ENCODE peak calls at places on chromosomes 13 and 19, in four cellular contexts. X, R, Q and O are unnamed samples.

GRCh38 chr13:97310809-97311436 is 88.8 kb downstream of the MBNL2 start:
- DNase-seq in R (no peak), Q (no peak), X (no peak), O (no peak)

GRCh38 chr19:501646-502045 is 5.4 kb downstream of the MADCAM1 start:
- DNase-seq in R (peak; percentile 76), Q (no peak), X (no peak), O (no peak)

GRCh38 chr19:33280351-33280921 is 21.9 kb downstream of the CEBPA start:
- DNase-seq in Q (no peak), X (no peak), R (no peak), O (no peak)

GRCh38 chr13:31246918-31247317 is 47.1 kb downstream of the B3GLCT start:
- DNase-seq in R (no peak), Q (peak; percentile 23), X (no peak), O (no peak)

GRCh38 chr13:48945626-48946025 is 30.1 kb upstream of the FNDC3A start:
- DNase-seq in R (no peak), Q (no peak), X (no peak), O (no peak)

GRCh38 chr13:41608779-41609178 is 151.4 kb downstream of the RGCC start:
- DNase-seq in X (no peak), R (no peak), Q (no peak), O (no peak)

GRCh38 chr13:27035892-27036235 is 135.7 kb downstream of the USP12 start:
- DNase-seq in R (no peak), X (no peak), Q (peak; percentile 76), O (no peak)

GRCh38 chr19:19315444-19315843 is 4.9 kb downstream of the SUGP1 start:
- DNase-seq in R (no peak), X (no peak), Q (no peak), O (no peak)

GRCh38 chr13:101140936-101141335 is 275.4 kb downstream of the NALCN start:
- DNase-seq in Q (no peak), R (no peak), X (no peak), O (no peak)

GRCh38 chr13:56909896-56910600 is 230.7 kb upstream of the PRR20A start:
- DNase-seq in X (no peak), Q (no peak), R (peak; percentile 49), O (no peak)

GRCh38 chr13:49098198-49098597 is 121.9 kb upstream of the MLNR start:
- DNase-seq in R (no peak), Q (peak; percentile 75), X (peak; percentile 59), O (peak; percentile 94)

GRCh38 chr19:45823182-45823581 is 8.1 kb upstream of the RSPH6A start:
- DNase-seq in R (peak; percentile 67), X (no peak), Q (no peak), O (no peak)

GRCh38 chr19:48121909-48122371 is 11.3 kb upstream of the PLA2G4C start:
- DNase-seq in Q (peak; percentile 65), R (no peak), X (no peak), O (peak; percentile 47)

GRCh38 chr19:6705931-6706632 is 14.4 kb downstream of the C3 start:
- DNase-seq in R (no peak), Q (no peak), X (no peak), O (no peak)

GRCh38 chr13:21074601-21075302 is 13.4 kb upstream of the LATS2 start:
- DNase-seq in Q (no peak), X (no peak), R (no peak), O (no peak)

GRCh38 chr13:32881792-32882175 is 134.4 kb upstream of the KL start:
- DNase-seq in R (no peak), X (no peak), Q (peak; percentile 54), O (no peak)

GRCh38 chr13:85379433-85379832 is 419.8 kb downstream of the SLITRK6 start:
- DNase-seq in X (no peak), Q (no peak), R (no peak), O (no peak)

GRCh38 chr19:46850228-46851203 is at the start of gene AP2S1:
- DNase-seq in X (peak; percentile 99), Q (peak; percentile 97), R (peak; percentile 94), O (peak; percentile 98)

GRCh38 chr19:35262101-35262761 is 6.5 kb upstream of the USF2 start:
- DNase-seq in R (peak; percentile 67), Q (no peak), X (no peak), O (no peak)

GRCh38 chr13:53200498-53201453 is 172.2 kb downstream of the OLFM4 start:
- DNase-seq in Q (no peak), X (no peak), R (peak; percentile 91), O (no peak)

GRCh38 chr13:111947876-111948275 is 119.1 kb upstream of the SOX1 start:
- DNase-seq in Q (no peak), R (no peak), X (no peak), O (no peak)

GRCh38 chr13:93847162-93847561 is 620.6 kb downstream of the GPC6 start:
- DNase-seq in X (peak; percentile 41), R (no peak), Q (peak; percentile 80), O (peak; percentile 16)

GRCh38 chr19:33781996-33782395 is 14.7 kb upstream of the KCTD15 start:
- DNase-seq in R (peak; percentile 15), X (no peak), Q (peak; percentile 33), O (no peak)

GRCh38 chr19:30535011-30535410 is 162.8 kb downstream of the ZNF536 start:
- DNase-seq in Q (no peak), X (no peak), R (no peak), O (peak; percentile 16)

GRCh38 chr13:49060698-49061387 is 85.1 kb downstream of the FNDC3A start:
- DNase-seq in Q (peak; percentile 23), R (no peak), X (no peak), O (no peak)

GRCh38 chr13:102779426-102780159 is 6.0 kb upstream of the TEX30 start:
- DNase-seq in Q (no peak), R (no peak), X (no peak), O (no peak)

GRCh38 chr13:24389506-24389905 is 80.1 kb downstream of the C1QTNF9 start:
- DNase-seq in Q (no peak), X (no peak), R (no peak), O (no peak)

GRCh38 chr13:111129465-111130110 is 14.5 kb downstream of the ARHGEF7 start:
- DNase-seq in X (no peak), R (no peak), Q (no peak), O (no peak)

GRCh38 chr19:32253683-32254020 is 91.8 kb upstream of the ZNF507 start:
- DNase-seq in X (no peak), R (no peak), Q (no peak), O (no peak)

GRCh38 chr19:56838930-56839664 is 1.4 kb downstream of the PEG3 start:
- DNase-seq in R (peak; percentile 97), X (peak; percentile 72), Q (peak; percentile 74), O (peak; percentile 15)

GRCh38 chr19:56837004-56837403 is 3.5 kb downstream of the PEG3 start:
- DNase-seq in X (no peak), R (no peak), Q (peak; percentile 31), O (no peak)

GRCh38 chr19:56837492-56837891 is 3.0 kb downstream of the PEG3 start:
- DNase-seq in R (peak; percentile 95), X (no peak), Q (peak; percentile 65), O (no peak)

GRCh38 chr19:56838680-56838929 is 1.9 kb downstream of the PEG3 start:
- DNase-seq in X (no peak), Q (no peak), R (no peak), O (no peak)

GRCh38 chr19:56837892-56838679 is 2.4 kb downstream of the PEG3 start:
- DNase-seq in X (no peak), Q (peak; percentile 58), R (peak; percentile 89), O (no peak)
- H3K4me3 ChIP-seq in X (peak overlapping the region; percentile 41), Q (peak overlapping the region; percentile 51), R (peak overlapping the region; percentile 50), O (no peak overlapping the region)

DNA sequence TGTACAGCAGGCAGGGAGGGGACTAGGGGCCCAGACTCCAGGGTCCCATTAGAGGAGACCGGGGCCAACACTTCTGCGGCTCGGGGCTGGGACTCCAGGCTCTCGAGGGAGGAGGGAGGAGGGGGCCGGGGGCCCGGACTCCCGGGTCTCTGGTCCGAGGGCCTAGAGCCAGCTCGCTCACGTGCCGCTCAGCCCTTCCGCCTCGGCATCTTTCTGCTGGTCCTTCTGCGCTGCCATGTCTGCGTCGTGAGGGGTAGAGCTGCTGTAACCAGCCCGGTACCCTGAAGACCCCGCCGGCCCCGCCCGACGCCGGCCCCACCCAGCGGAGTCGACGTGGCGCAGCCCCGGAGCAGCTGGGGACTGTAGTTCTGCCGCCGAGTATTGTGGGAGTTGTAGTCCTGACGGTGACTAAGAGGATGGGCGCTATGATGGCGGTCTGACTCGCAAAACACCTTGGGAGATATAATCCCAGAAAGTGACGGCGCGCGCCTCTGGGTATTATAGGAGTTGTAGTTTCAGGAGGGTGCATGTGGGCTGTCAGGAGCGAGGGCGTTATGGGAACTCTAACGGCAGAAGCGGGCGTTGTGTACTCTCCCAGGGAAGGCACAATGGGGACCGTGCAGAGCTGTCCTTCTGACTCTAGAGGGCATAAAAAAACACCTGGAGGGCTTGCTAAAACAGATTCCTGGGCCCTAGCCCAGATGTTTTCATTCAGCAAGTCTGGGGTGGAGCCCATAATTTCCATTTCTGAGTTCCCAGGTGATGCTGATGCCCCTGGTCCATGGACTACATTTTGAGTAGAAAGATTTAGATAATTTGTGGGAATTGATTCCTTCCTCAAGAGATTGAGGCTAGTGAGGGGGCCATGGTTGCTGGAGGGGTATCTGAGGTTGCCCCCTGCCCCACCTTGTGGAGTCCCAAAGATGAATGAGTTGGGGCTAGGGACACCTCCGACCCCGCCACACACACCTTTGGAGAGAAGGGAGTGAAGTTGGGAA is at the start of gene RABAC1:
- DNase-seq in X (peak; percentile 81), R (peak; percentile 94), Q (peak; percentile 85), O (peak; percentile 52)
- TF ChIP-seq CTCF in X (peak; percentile 21), R (no peak), Q (peak; percentile 44), O (peak; percentile 36)

GRCh38 chr19:22527554-22527953 is 105.4 kb upstream of the ZNF98 start:
- DNase-seq in X (no peak), Q (no peak), R (no peak), O (no peak)
- H3K4me3 ChIP-seq in X (no peak overlapping the region), Q (no peak overlapping the region), R (peak overlapping the region; percentile 23), O (no peak overlapping the region)

DNA sequence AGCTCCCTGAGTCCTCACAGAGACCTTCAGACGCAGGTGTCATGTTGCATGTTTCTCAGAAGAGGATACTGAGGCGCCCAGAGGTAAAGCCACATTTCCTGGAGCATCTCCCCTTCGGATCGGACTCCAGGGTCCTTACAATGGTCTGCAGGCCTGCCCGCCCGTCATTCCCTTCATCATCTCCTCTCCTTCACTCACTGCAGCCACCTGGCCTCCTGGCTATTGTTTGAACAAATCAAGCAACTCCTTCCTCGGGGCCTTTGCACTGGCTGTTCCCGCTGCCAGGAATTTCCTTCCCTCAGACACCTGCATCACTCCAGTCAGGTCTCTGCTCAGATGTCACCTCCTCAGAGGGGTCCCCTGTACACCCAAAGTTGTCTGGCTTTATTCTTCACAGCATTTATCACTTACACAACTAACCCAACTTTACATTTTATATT is 20.3 kb downstream of the CEACAM16 start:
- DNase-seq in R (no peak), X (no peak), Q (no peak), O (no peak)
- TF ChIP-seq CTCF in R (no peak), X (no peak), Q (no peak), O (no peak)

GRCh38 chr19:23784274-23784673 is 25.6 kb upstream of the ZNF681 start:
- DNase-seq in Q (no peak), X (no peak), R (no peak), O (no peak)
- H3K4me3 ChIP-seq in Q (no peak overlapping the region), X (no peak overlapping the region), R (no peak overlapping the region), O (no peak overlapping the region)

DNA sequence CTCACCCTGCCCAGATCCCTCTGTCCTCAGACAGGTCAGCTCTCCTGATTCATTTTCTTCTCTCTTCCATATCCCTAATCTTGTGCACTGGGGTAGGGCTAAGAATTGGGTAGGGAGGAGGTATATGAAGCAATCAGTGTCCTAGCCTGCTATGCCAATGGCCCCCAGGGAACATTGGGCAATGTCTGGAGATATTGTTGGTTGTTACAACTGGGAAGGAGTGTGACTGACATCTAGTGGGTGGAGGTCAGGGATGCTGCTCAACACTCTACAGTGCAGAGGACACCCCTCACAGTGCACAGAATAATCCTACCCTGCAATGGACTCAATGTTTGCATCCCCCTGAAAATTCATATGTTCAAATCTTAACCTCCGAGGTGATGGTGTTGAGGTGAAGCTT is 57.5 kb downstream of the CPAMD8 start:
- DNase-seq in Q (peak; percentile 63), X (no peak), R (no peak), O (no peak)
- TF ChIP-seq CTCF in Q (peak; percentile 70), X (no peak), R (no peak), O (no peak)